ENCODE peak calls at places on chromosomes 5 and 9, in eight cellular contexts. O is T follicular helper cell; C is T-helper 17 cell; Q is fibroblast of gingiva; E is keratinocyte; X is NCI-H2081 treated with DMSO at 0.1 percent for 48 hours; F is transverse colon; Y is stimulated activated CD8-positive, alpha-beta memory T cell treated with anti-CD3 and anti-CD28 coated beads, Interleukin-2, amount 100 ng/mL, for 1 hour. P is an unnamed sample.

GRCh38 chr5:57209316-57210040 is 35.6 kb downstream of the GPBP1 start:
- DNase-seq in O (no peak), C (no peak), Q (peak), E (no peak), X (no peak), F (no peak), Y (no peak), P (no peak)

GRCh38 chr5:150152636-150153462 is 2.8 kb downstream of the PDGFRB start:
- DNase-seq in O (no peak), C (no peak), Q (peak), E (no peak), X (no peak), F (no peak), Y (no peak), P (no peak)

GRCh38 chr5:126031989-126032716 is 391.1 kb upstream of the GRAMD2B start:
- DNase-seq in O (no peak), C (no peak), Q (peak), E (no peak), X (peak), F (no peak), Y (no peak), P (peak)

GRCh38 chr5:67195406-67196275 is 958 bp downstream of the CD180 start:
- DNase-seq in O (no peak), C (no peak), Q (no peak), E (no peak), X (no peak), F (no peak), Y (no peak), P (no peak)

GRCh38 chr9:2872307-2872940 is 28.5 kb upstream of the PUM3 start:
- DNase-seq in O (no peak), C (no peak), Q (peak), E (no peak), X (no peak), F (no peak), Y (no peak), P (peak)

GRCh38 chr5:134140530-134141201 is 26.2 kb downstream of the TCF7 start:
- DNase-seq in O (peak), C (peak), Q (peak), E (peak), X (no peak), F (peak), Y (no peak), P (peak)

GRCh38 chr5:176743136-176743827 is 67.1 kb upstream of the UNC5A start:
- DNase-seq in O (no peak), C (no peak), Q (no peak), E (no peak), X (no peak), F (no peak), Y (no peak), P (no peak)

GRCh38 chr5:5188377-5189020 is 48.4 kb downstream of the ADAMTS16 start:
- DNase-seq in O (no peak), C (no peak), Q (no peak), E (no peak), X (no peak), F (no peak), Y (no peak), P (no peak)

GRCh38 chr5:59831341-59831989 is 62.1 kb downstream of the PDE4D start:
- DNase-seq in O (no peak), C (no peak), Q (no peak), E (no peak), X (no peak), F (no peak), Y (no peak), P (no peak)

GRCh38 chr9:109349431-109349846 is 28.6 kb upstream of the EPB41L4B start:
- DNase-seq in O (no peak), C (no peak), Q (peak), E (peak), X (no peak), F (no peak), Y (no peak), P (peak)

GRCh38 chr5:146623009-146623408 is 107.0 kb upstream of the GPR151 start:
- DNase-seq in O (no peak), C (no peak), Q (no peak), E (no peak), X (no peak), F (no peak), Y (no peak), P (no peak)

GRCh38 chr5:139745121-139745799 is 50.3 kb upstream of the PSD2 start:
- DNase-seq in O (no peak), C (no peak), Q (peak), E (no peak), X (no peak), F (no peak), Y (no peak), P (peak)

GRCh38 chr5:157384971-157385709 is 74.9 kb upstream of the NIPAL4 start:
- DNase-seq in O (no peak), C (no peak), Q (peak), E (no peak), X (no peak), F (peak), Y (no peak), P (no peak)

GRCh38 chr5:163614787-163615186 is 109.4 kb downstream of the MAT2B start:
- DNase-seq in O (no peak), C (no peak), Q (no peak), E (no peak), X (no peak), F (no peak), Y (no peak), P (no peak)

GRCh38 chr9:80699551-80699998 is 989.8 kb downstream of the TLE1 start:
- DNase-seq in O (no peak), C (no peak), Q (peak), E (peak), X (no peak), F (no peak), Y (no peak), P (no peak)

GRCh38 chr9:72410214-72410613 is 45.2 kb upstream of the ZFAND5 start:
- DNase-seq in O (no peak), C (no peak), Q (no peak), E (no peak), X (no peak), F (no peak), Y (no peak), P (no peak)

GRCh38 chr9:69158471-69158870 is 15.6 kb upstream of the TJP2 start:
- DNase-seq in O (no peak), C (no peak), Q (no peak), E (no peak), X (no peak), F (no peak), Y (no peak), P (no peak)

GRCh38 chr5:33445808-33446207 is 5.0 kb downstream of the TARS1 start:
- DNase-seq in O (no peak), C (no peak), Q (no peak), E (no peak), X (no peak), F (no peak), Y (no peak), P (no peak)

GRCh38 chr9:133994359-133995011 is 2.4 kb upstream of the VAV2 start:
- DNase-seq in O (peak), C (peak), Q (peak), E (no peak), X (no peak), F (peak), Y (peak), P (peak)

GRCh38 chr5:149860801-149861322 is 83.7 kb downstream of the PDE6A start:
- DNase-seq in O (no peak), C (no peak), Q (no peak), E (no peak), X (no peak), F (no peak), Y (no peak), P (no peak)

GRCh38 chr5:9699681-9700080 is 69.5 kb upstream of the TAS2R1 start:
- DNase-seq in O (no peak), C (no peak), Q (peak), E (no peak), X (no peak), F (no peak), Y (no peak), P (no peak)

GRCh38 chr5:8520922-8521321 is 652.0 kb downstream of the MTRR start:
- DNase-seq in O (no peak), C (no peak), Q (no peak), E (no peak), X (no peak), F (no peak), Y (no peak), P (no peak)

GRCh38 chr5:130323804-130324454 is 419.7 kb downstream of the CHSY3 start:
- DNase-seq in O (no peak), C (no peak), Q (no peak), E (peak), X (no peak), F (no peak), Y (no peak), P (no peak)

GRCh38 chr5:36073595-36074216 is 7.0 kb upstream of the UGT3A2 start:
- DNase-seq in O (no peak), C (no peak), Q (no peak), E (no peak), X (peak), F (no peak), Y (no peak), P (no peak)

GRCh38 chr9:118693645-118694044 is 675.6 kb downstream of the BRINP1 start:
- DNase-seq in O (no peak), C (no peak), Q (no peak), E (no peak), X (no peak), F (no peak), Y (no peak), P (no peak)

GRCh38 chr5:170633235-170634041 is 129.6 kb downstream of the KCNIP1 start:
- DNase-seq in O (no peak), C (no peak), Q (peak), E (no peak), X (no peak), F (peak), Y (no peak), P (peak)

GRCh38 chr5:134397196-134397595 is 14.5 kb downstream of the CDKN2AIPNL start:
- DNase-seq in O (no peak), C (no peak), Q (no peak), E (no peak), X (no peak), F (no peak), Y (no peak), P (no peak)

GRCh38 chr5:31186672-31187267 is 6.7 kb upstream of the CDH6 start:
- DNase-seq in O (no peak), C (no peak), Q (peak), E (no peak), X (peak), F (no peak), Y (no peak), P (no peak)